ENCODE peak calls at places on chromosomes 4 and X, in six cellular contexts. X is tibial artery, P is HCT116, H is esophagus squamous epithelium, B is adipocyte, R is kidney. W is an unnamed sample. For H3K4me1, the result is how much of the 10 kb centered on the place peaks cover.

GRCh38 chr4:23674694-23675093 is 215.2 kb downstream of the PPARGC1A start:
- DNase-seq in X (no peak), P (no peak), H (no peak), B (no peak), R (no peak), W (no peak)

GRCh38 chrX:119266364-119266995 is 30.4 kb downstream of the PGRMC1 start:
- DNase-seq in X (no peak), P (peak), H (no peak), B (peak), R (no peak), W (no peak)

GRCh38 chrX:63918611-63919010 is 133.6 kb upstream of the ARHGEF9 start:
- DNase-seq in X (no peak), P (peak), H (no peak), B (peak), R (no peak), W (no peak)

GRCh38 chr4:98642991-98643426 is 15.4 kb downstream of the TSPAN5 start:
- DNase-seq in X (no peak), P (peak), H (no peak), B (peak), R (no peak), W (no peak)

GRCh38 chr4:171956678-171957077 is 143.5 kb downstream of the GALNTL6 start:
- DNase-seq in X (no peak), P (no peak), H (no peak), B (peak), R (no peak), W (no peak)

GRCh38 chr4:71267244-71267643 is 71.6 kb upstream of the SLC4A4 start:
- DNase-seq in X (no peak), P (no peak), H (no peak), B (no peak), R (no peak), W (no peak)

GRCh38 chr4:43853565-43854345 is 594.9 kb downstream of the KCTD8 start:
- DNase-seq in X (no peak), P (no peak), H (no peak), B (no peak), R (no peak), W (no peak)

GRCh38 chrX:40174594-40175415 is 77.0 kb upstream of the BCOR start:
- DNase-seq in X (no peak), P (no peak), H (no peak), B (peak), R (peak), W (peak)

GRCh38 chr4:121675715-121676114 is 21.1 kb downstream of the ANXA5 start:
- DNase-seq in X (no peak), P (no peak), H (no peak), B (peak), R (no peak), W (no peak)

GRCh38 chrX:150889131-150889530 is 9.3 kb downstream of the CD99L2 start:
- DNase-seq in X (no peak), P (no peak), H (no peak), B (no peak), R (no peak), W (no peak)

GRCh38 chrX:47187106-47187677 is 6.4 kb upstream of the UBA1 start:
- DNase-seq in X (no peak), P (no peak), H (no peak), B (no peak), R (peak), W (no peak)

GRCh38 chr4:142264961-142265360 is 581.1 kb downstream of the INPP4B start:
- DNase-seq in X (no peak), P (no peak), H (no peak), B (no peak), R (no peak), W (no peak)

GRCh38 chrX:131330735-131331134 is 41.6 kb upstream of the IGSF1 start:
- DNase-seq in X (no peak), P (no peak), H (no peak), B (no peak), R (no peak), W (no peak)

GRCh38 chr4:146333895-146334262 is 119.5 kb downstream of the REELD1 start:
- DNase-seq in X (no peak), P (no peak), H (no peak), B (no peak), R (no peak), W (no peak)
- H3K4me3 ChIP-seq in X (no peak), P (no peak), H (no peak), B (no peak), R (no peak), W (no peak)

DNA sequence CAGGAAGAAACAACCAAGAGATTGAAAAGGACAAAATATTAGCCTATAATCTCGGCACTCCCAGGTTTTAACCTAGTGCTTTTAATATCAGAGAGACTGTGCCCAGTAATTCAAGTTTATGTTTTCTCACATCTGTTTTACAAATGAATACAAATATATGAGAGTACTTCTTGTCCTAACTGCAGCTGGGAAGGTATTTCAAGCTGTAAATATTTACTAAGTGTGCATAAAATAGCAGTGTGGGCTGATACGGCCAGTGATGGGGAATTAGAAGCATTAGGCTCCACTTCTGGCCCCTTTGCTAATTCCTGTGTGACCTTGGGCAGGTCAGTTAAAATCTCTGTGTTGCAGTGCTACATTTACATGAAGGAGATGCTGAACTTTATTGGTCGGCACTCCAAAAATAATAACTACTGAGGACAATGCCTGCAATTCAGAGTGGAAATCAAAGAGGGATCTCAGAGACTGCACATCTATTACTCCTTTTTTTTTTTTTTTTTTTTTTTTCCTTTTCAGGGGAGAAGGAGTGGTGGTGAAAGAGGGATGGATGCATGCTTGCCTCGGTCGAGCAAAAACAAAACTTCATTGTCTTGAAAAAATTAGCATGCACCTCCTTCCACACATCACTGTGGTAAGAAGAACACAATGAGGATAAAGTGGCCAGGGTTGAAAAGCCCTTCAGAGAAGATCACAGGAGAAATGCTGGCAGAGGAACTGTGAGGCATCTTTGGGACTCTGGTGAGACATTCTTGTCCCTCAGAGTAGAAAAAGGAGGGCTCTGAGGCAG is 44.6 kb upstream of the LNX1 start:
- DNase-seq in X (no peak), P (no peak), H (no peak), B (no peak), R (no peak), W (no peak)
- H3K4me1 ChIP-seq in X (under half), P (under half), H (under half), B (under half), R (under half), W (under half)

GRCh38 chr4:101067383-101067782 is 279.9 kb downstream of the PPP3CA start:
- DNase-seq in X (no peak), P (no peak), H (no peak), B (peak), R (no peak), W (no peak)

GRCh38 chr4:101065346-101065745 is 282.0 kb downstream of the PPP3CA start:
- DNase-seq in X (no peak), P (no peak), H (no peak), B (no peak), R (no peak), W (no peak)

GRCh38 chr4:101066586-101066985 is 280.7 kb downstream of the PPP3CA start:
- DNase-seq in X (no peak), P (no peak), H (no peak), B (no peak), R (no peak), W (no peak)

GRCh38 chr4:101064541-101065180 is 282.7 kb downstream of the PPP3CA start:
- DNase-seq in X (no peak), P (no peak), H (no peak), B (no peak), R (no peak), W (no peak)

DNA sequence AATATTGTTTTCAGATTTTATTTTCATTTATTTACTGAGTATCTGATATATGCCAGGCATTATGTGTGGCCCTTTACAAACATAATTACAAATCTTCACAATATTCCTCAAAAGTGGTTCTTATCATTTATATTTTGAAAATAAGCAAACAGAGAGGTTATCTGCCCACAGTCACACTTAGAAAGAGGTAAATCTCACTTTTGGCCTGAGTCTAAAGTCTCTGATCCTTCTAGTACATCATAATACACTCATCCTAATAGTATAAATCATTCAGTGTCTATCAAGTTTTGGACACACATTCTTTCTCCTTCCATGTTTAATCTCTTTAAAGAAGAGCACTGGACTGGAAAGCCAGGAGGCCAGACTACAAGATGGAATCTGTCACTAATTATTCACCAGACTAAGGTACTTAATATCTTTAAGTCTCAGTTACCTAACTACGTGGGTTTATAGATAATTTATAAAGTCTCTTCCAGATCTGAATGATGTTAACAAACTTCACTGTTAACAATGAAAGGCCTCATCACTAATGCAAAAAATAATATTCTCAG is 281.3 kb downstream of the PPP3CA start:
- DNase-seq in X (no peak), P (no peak), H (no peak), B (no peak), R (no peak), W (no peak)
- H3K4me3 ChIP-seq in X (no peak), P (no peak), H (no peak), B (no peak), R (no peak), W (no peak)

DNA sequence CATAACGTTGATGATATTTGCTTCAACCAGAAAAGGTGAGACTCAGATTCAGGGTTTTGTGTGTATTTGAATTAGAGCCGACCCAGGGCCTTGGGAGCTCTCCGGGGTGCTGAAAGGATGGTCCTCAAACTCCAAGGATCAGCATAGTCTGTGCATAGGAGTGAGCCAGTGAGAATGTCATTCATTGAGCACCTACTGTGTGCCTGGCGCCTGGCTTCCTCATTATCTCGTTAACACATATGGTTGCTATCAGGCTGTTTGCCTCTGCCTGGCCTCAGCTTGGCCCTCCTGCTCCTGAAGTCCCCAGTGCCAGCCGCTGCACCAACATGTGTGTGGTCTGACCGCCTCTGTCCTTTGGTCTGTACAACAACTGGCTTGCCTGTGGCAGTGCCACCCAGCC is 25.1 kb upstream of the JAKMIP1 start:
- DNase-seq in X (peak), P (no peak), H (no peak), B (peak), R (no peak), W (peak)
- H3K4me1 ChIP-seq in X (under half), P (under half), H (under half), B (under half), R (under half), W (under half)